ENCODE peak calls at places on chromosomes 1 and 21, in four cellular contexts. T is Caco-2, A is brain microvascular endothelial cell, C is HCT116. P is an unnamed sample.

GRCh38 chr1:246930830-246931548 is 759 bp downstream of the AHCTF1 start:
- DNase-seq in T (peak), C (no peak), A (peak), P (peak)

GRCh38 chr1:172341697-172342096 is 78.8 kb upstream of the C1orf105 start:
- DNase-seq in A (no peak), T (no peak), C (no peak), P (no peak)

GRCh38 chr1:201069636-201070035 is 42.6 kb downstream of the CACNA1S start:
- DNase-seq in A (no peak), C (no peak), T (no peak), P (no peak)

GRCh38 chr1:226046240-226046639 is 16.3 kb upstream of the H3-3A start:
- DNase-seq in A (peak), C (no peak), T (no peak), P (peak)

GRCh38 chr1:10866314-10867091 is 70.1 kb upstream of the CASZ1 start:
- DNase-seq in T (peak), C (no peak), A (peak), P (no peak)

GRCh38 chr1:50426702-50427085 is 3.5 kb upstream of the DMRTA2 start:
- DNase-seq in C (no peak), T (no peak), A (no peak), P (no peak)

GRCh38 chr1:244273845-244274619 is 177.7 kb downstream of the ADSS2 start:
- DNase-seq in T (no peak), A (peak), C (peak), P (peak)

GRCh38 chr1:10033359-10033845 is 644 bp downstream of the UBE4B start:
- DNase-seq in T (peak), A (peak), C (peak), P (peak)

GRCh38 chr1:87674791-87675190 is 346.1 kb downstream of the LMO4 start:
- DNase-seq in C (no peak), A (no peak), T (no peak), P (no peak)

GRCh38 chr1:42940851-42941639 is 17.6 kb downstream of the SLC2A1 start:
- DNase-seq in C (peak), A (peak), T (peak), P (peak)

GRCh38 chr1:25017436-25018109 is 87.5 kb upstream of the RUNX3 start:
- DNase-seq in A (peak), T (peak), C (no peak), P (no peak)

GRCh38 chr1:1040004-1040991 is 20.4 kb downstream of the AGRN start:
- DNase-seq in A (peak), C (peak), T (no peak), P (peak)

GRCh38 chr1:179921981-179922380 is 32.6 kb upstream of the CEP350 start:
- DNase-seq in A (no peak), T (no peak), C (no peak), P (no peak)

GRCh38 chr1:152442765-152443164 is 28.7 kb upstream of the CRNN start:
- DNase-seq in A (no peak), C (no peak), T (no peak), P (peak)

GRCh38 chr1:119815361-119815760 is 4.1 kb upstream of the REG4 start:
- DNase-seq in C (no peak), A (peak), T (no peak), P (no peak)

GRCh38 chr1:228884196-228884595 is 148.9 kb downstream of the RHOU start:
- DNase-seq in A (no peak), T (no peak), C (no peak), P (no peak)

GRCh38 chr1:224852901-224853568 is 76.4 kb upstream of the DNAH14 start:
- DNase-seq in C (peak), T (no peak), A (peak), P (peak)

GRCh38 chr1:186819140-186819539 is 9.6 kb upstream of the PLA2G4A start:
- DNase-seq in A (peak), C (no peak), T (no peak), P (peak)

GRCh38 chr21:42818328-42818749 is 61.0 kb downstream of the WDR4 start:
- DNase-seq in A (peak), C (peak), T (peak), P (peak)

GRCh38 chr1:12124693-12125421 is 41.9 kb upstream of the TNFRSF1B start:
- DNase-seq in T (peak), C (peak), A (peak), P (peak)

GRCh38 chr21:30990514-30991304 is 47.6 kb downstream of the KRTAP19-8 start:
- DNase-seq in C (no peak), T (no peak), A (no peak), P (no peak)

GRCh38 chr21:45543710-45544448 is 1.6 kb upstream of the SLC19A1 start:
- DNase-seq in C (no peak), T (no peak), A (no peak), P (no peak)

GRCh38 chr1:45974541-45975269 is 157.7 kb downstream of the PIK3R3 start:
- DNase-seq in A (no peak), T (no peak), C (no peak), P (peak)

GRCh38 chr1:197902454-197903195 is at the start of gene C1orf53:
- DNase-seq in C (peak), T (peak), A (peak), P (peak)

GRCh38 chr1:116299248-116299647 is 73.8 kb upstream of the ATP1A1 start:
- DNase-seq in C (no peak), A (no peak), T (no peak), P (no peak)

DNA sequence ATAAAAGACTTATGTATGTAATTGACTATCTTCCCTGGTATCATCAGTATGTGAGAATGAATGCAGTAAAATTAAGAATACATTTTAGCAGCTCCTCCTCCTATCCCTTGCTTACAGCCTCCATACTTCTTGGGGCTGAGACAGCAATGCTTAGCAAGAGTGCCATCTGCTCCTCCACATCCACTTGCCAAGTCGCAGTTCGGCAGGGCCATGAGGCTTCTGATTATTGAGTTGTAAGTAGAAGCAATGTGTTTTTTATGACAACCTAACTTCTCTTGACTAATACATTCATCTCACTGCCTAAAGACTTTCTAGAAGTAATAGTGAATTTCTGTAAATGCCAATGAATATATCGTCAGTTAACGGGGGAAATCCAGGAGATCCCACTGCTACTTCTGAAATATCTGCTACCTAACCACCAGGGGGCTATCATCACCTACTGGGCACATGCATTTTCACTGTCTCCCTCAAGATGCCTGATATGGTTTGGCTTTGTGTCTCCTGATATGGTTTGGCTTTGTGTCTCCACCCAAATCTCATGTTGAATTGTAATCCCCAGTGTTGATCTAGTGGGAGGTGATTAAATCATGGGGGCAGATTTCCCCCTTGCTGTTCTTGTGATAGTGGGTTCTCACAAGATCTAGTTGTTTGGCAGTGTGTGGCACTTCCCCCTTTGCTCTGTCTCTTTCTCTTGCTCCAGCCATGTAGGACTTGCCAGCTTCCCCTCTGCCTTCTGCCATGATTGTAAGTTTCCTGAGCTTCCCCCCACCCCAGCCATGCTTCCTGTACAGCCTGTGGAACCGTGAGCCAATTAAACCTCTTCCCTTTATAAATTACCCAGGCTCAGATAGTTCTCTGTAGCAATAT is 59.6 kb downstream of the EXTL2 start:
- DNase-seq in C (peak), A (no peak), T (peak), P (peak)
- TF ChIP-seq CTCF in C (peak), A (peak), T (peak), P (peak)

GRCh38 chr1:59128784-59129227 is 168.1 kb upstream of the FGGY start:
- DNase-seq in A (peak), T (no peak), C (no peak), P (peak)
- H3K4me3 ChIP-seq in A (no peak), T (no peak), C (no peak), P (no peak)

GRCh38 chr1:156751724-156752481 is 428 bp upstream of the HDGF start:
- DNase-seq in C (peak), A (peak), T (peak), P (peak)
- TF ChIP-seq CTCF in C (no peak), A (peak), T (peak), P (no peak)

GRCh38 chr1:29121951-29122661 is 1.6 kb downstream of the TMEM200B start:
- DNase-seq in T (no peak), A (no peak), C (no peak), P (peak)
- H3K4me3 ChIP-seq in T (no peak), A (peak), C (peak), P (peak)